ENCODE peak calls at places on chromosomes 7 and 10, in nine cellular contexts. W is germinal center; G is HuH-7.5; M is Right ventricle myocardium inferior; O is M059J; P is ascending aorta; B is posterior cingulate gyrus; J is stimulated activated CD4-positive, alpha-beta T cell treated with anti-CD3 and anti-CD28 coated beads, Interleukin-1b, Interleukin-23, amount 100 ng/mL, for 48 hours; S is body of pancreas. A is an unnamed sample.

GRCh38 chr10:117647306-117647705 is 104.8 kb downstream of the EMX2 start:
- DNase-seq in G (no peak), P (no peak), J (no peak), S (no peak), B (no peak), M (no peak), W (no peak), O (peak; percentile 54), A (no peak)

GRCh38 chr7:6226194-6226799 is 46.1 kb downstream of the CYTH3 start:
- DNase-seq in O (no peak), W (no peak), M (no peak), B (no peak), G (no peak), P (no peak), S (no peak), J (no peak), A (no peak)

GRCh38 chr7:108358553-108358952 is 97.7 kb downstream of the NRCAM start:
- DNase-seq in P (no peak), M (no peak), O (peak; percentile 92), S (peak; percentile 86), J (no peak), W (no peak), G (peak; percentile 40), B (no peak), A (no peak)

GRCh38 chr10:73590881-73591577 is at the start of gene USP54:
- DNase-seq in G (no peak), J (no peak), M (no peak), O (peak; percentile 84), B (no peak), P (no peak), S (no peak), W (no peak), A (peak; percentile 60)

GRCh38 chr7:28083159-28083997 is 97.2 kb downstream of the JAZF1 start:
- DNase-seq in J (no peak), M (peak; percentile 23), G (no peak), W (no peak), P (peak; percentile 85), O (no peak), S (no peak), B (no peak), A (no peak)

GRCh38 chr10:6729071-6729773 is 149.1 kb upstream of the PRKCQ start:
- DNase-seq in J (no peak), M (no peak), W (no peak), G (no peak), S (no peak), B (no peak), O (peak; percentile 74), P (no peak), A (peak; percentile 32)

GRCh38 chr10:90777614-90778013 is 80.2 kb downstream of the HTR7 start:
- DNase-seq in B (no peak), G (no peak), M (no peak), J (no peak), S (no peak), W (no peak), P (no peak), O (peak; percentile 19), A (no peak)

GRCh38 chr10:48938990-48939536 is 577 bp downstream of the LRRC18 start:
- DNase-seq in G (no peak), P (peak; percentile 46), B (no peak), S (no peak), W (no peak), M (no peak), O (no peak), J (no peak), A (no peak)

GRCh38 chr10:6406220-6407033 is 173.6 kb downstream of the PRKCQ start:
- DNase-seq in B (no peak), P (no peak), M (no peak), S (no peak), O (peak; percentile 35), W (peak; percentile 52), G (no peak), J (peak; percentile 38), A (peak; percentile 17)

GRCh38 chr7:117036836-117037235 is 83.5 kb downstream of the ST7 start:
- DNase-seq in S (no peak), B (no peak), O (no peak), M (no peak), G (no peak), J (no peak), W (no peak), P (no peak), A (no peak)

GRCh38 chr10:36504752-36505151 is 620.6 kb upstream of the ANKRD30A start:
- DNase-seq in B (no peak), M (no peak), W (no peak), S (no peak), J (no peak), O (no peak), G (no peak), P (no peak), A (no peak)

A was measured in H54.